ENCODE peak calls at places on chromosome 19, in seven cellular contexts. One of them, this sample, is unnamed.

GRCh38 chr19:55927991-55928390 is 4.1 kb downstream of the NLRP13 start:
- DNase-seq in transverse colon: no peak
- DNase-seq in mucosa of descending colon: no peak
- DNase-seq in kidney epithelial cell: no peak
- DNase-seq in lung: no peak
- DNase-seq in suprapubic skin: no peak
- DNase-seq in heart right ventricle: no peak
- DNase-seq in this sample: no peak

GRCh38 chr19:37306383-37306963 is 64.4 kb upstream of the ZNF527 start:
- DNase-seq in heart right ventricle: no peak
- DNase-seq in transverse colon: no peak
- DNase-seq in kidney epithelial cell: no peak
- DNase-seq in suprapubic skin: no peak
- DNase-seq in lung: no peak
- DNase-seq in mucosa of descending colon: no peak
- DNase-seq in this sample: no peak

GRCh38 chr19:21848706-21849105 is 12.7 kb upstream of the ZNF43 start:
- DNase-seq in kidney epithelial cell: no peak
- DNase-seq in suprapubic skin: no peak
- DNase-seq in lung: peak; percentile 33
- DNase-seq in heart right ventricle: no peak
- DNase-seq in transverse colon: no peak
- DNase-seq in mucosa of descending colon: no peak
- DNase-seq in this sample: no peak

GRCh38 chr19:43872547-43873336 is 45.6 kb downstream of the ZNF283 start:
- DNase-seq in transverse colon: no peak
- DNase-seq in mucosa of descending colon: no peak
- DNase-seq in suprapubic skin: no peak
- DNase-seq in lung: no peak
- DNase-seq in heart right ventricle: no peak
- DNase-seq in kidney epithelial cell: no peak
- DNase-seq in this sample: no peak

GRCh38 chr19:7419153-7419552 is 69.7 kb downstream of the PEX11G start:
- DNase-seq in mucosa of descending colon: no peak
- DNase-seq in heart right ventricle: no peak
- DNase-seq in transverse colon: no peak
- DNase-seq in kidney epithelial cell: no peak
- DNase-seq in suprapubic skin: no peak
- DNase-seq in lung: no peak
- DNase-seq in this sample: no peak

GRCh38 chr19:31445406-31445805 is 96.2 kb upstream of the TSHZ3 start:
- DNase-seq in suprapubic skin: no peak
- DNase-seq in mucosa of descending colon: no peak
- DNase-seq in heart right ventricle: no peak
- DNase-seq in kidney epithelial cell: no peak
- DNase-seq in transverse colon: no peak
- DNase-seq in lung: no peak
- DNase-seq in this sample: no peak

GRCh38 chr19:43584484-43584883 is 8.9 kb downstream of the PINLYP start:
- DNase-seq in transverse colon: no peak
- DNase-seq in kidney epithelial cell: peak; percentile 32
- DNase-seq in mucosa of descending colon: no peak
- DNase-seq in suprapubic skin: no peak
- DNase-seq in heart right ventricle: no peak
- DNase-seq in lung: no peak
- DNase-seq in this sample: no peak

GRCh38 chr19:27657271-27658051 is 1555.5 kb downstream of the UQCRFS1 start:
- DNase-seq in mucosa of descending colon: no peak
- DNase-seq in lung: no peak
- DNase-seq in suprapubic skin: peak; percentile 43
- DNase-seq in transverse colon: no peak
- DNase-seq in kidney epithelial cell: no peak
- DNase-seq in heart right ventricle: no peak
- DNase-seq in this sample: no peak

GRCh38 chr19:16293133-16294085 is 31.2 kb upstream of the KLF2 start:
- DNase-seq in kidney epithelial cell: peak; percentile 42
- DNase-seq in suprapubic skin: peak; percentile 87
- DNase-seq in mucosa of descending colon: no peak
- DNase-seq in heart right ventricle: peak; percentile 62
- DNase-seq in transverse colon: peak; percentile 66
- DNase-seq in lung: peak; percentile 71
- DNase-seq in this sample: peak; percentile 90

GRCh38 chr19:7159105-7159933 is 89.8 kb downstream of the ZNF557 start:
- DNase-seq in transverse colon: peak; percentile 40
- DNase-seq in suprapubic skin: no peak
- DNase-seq in heart right ventricle: peak; percentile 59
- DNase-seq in lung: no peak
- DNase-seq in kidney epithelial cell: no peak
- DNase-seq in mucosa of descending colon: no peak
- DNase-seq in this sample: peak; percentile 89

GRCh38 chr19:1279782-1280341 is 4.5 kb downstream of the FAM174C start:
- DNase-seq in transverse colon: peak; percentile 89
- DNase-seq in lung: peak; percentile 81
- DNase-seq in heart right ventricle: peak; percentile 87
- DNase-seq in mucosa of descending colon: peak; percentile 85
- DNase-seq in suprapubic skin: no peak
- DNase-seq in kidney epithelial cell: no peak
- DNase-seq in this sample: no peak

GRCh38 chr19:52258426-52258825 is 11.0 kb upstream of the ZNF766 start:
- DNase-seq in kidney epithelial cell: no peak
- DNase-seq in mucosa of descending colon: no peak
- DNase-seq in lung: no peak
- DNase-seq in suprapubic skin: no peak
- DNase-seq in transverse colon: no peak
- DNase-seq in heart right ventricle: no peak
- DNase-seq in this sample: no peak

GRCh38 chr19:7170983-7171382 is 101.5 kb downstream of the ZNF557 start:
- DNase-seq in transverse colon: no peak
- DNase-seq in mucosa of descending colon: no peak
- DNase-seq in lung: no peak
- DNase-seq in heart right ventricle: no peak
- DNase-seq in kidney epithelial cell: no peak
- DNase-seq in suprapubic skin: no peak
- DNase-seq in this sample: no peak

DNA sequence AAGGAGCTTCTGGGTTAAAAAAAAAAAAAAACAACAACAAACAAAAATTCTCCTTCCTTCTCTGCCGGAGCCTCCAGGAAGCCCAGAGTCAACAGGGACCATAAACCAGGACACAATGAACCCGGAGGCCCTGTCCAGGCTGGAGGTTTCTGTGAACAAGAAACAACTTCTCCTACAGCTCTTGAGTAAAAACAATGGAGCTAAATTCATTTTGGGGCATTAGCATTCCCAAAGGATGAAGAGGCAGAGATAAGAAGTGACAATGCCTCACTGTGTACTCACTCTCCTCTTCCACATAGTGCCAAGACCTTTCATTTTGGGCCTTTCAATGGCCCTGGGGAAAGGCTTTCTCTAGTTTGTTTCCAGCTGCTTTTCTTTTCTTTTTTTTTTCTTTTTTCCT is 9.0 kb downstream of the RHPN2 start:
- DNase-seq in suprapubic skin: no peak
- DNase-seq in lung: no peak
- DNase-seq in mucosa of descending colon: no peak
- DNase-seq in heart right ventricle: no peak
- DNase-seq in transverse colon: no peak
- DNase-seq in kidney epithelial cell: no peak
- DNase-seq in this sample: no peak
- H3K4me3 ChIP-seq in suprapubic skin: no peak overlapping the region
- H3K4me3 ChIP-seq in lung: no peak overlapping the region
- H3K4me3 ChIP-seq in mucosa of descending colon: no peak overlapping the region
- H3K4me3 ChIP-seq in heart right ventricle: no peak overlapping the region
- H3K4me3 ChIP-seq in transverse colon: no peak overlapping the region
- H3K4me3 ChIP-seq in kidney epithelial cell: no peak overlapping the region
- H3K4me3 ChIP-seq in this sample: no peak overlapping the region

DNA sequence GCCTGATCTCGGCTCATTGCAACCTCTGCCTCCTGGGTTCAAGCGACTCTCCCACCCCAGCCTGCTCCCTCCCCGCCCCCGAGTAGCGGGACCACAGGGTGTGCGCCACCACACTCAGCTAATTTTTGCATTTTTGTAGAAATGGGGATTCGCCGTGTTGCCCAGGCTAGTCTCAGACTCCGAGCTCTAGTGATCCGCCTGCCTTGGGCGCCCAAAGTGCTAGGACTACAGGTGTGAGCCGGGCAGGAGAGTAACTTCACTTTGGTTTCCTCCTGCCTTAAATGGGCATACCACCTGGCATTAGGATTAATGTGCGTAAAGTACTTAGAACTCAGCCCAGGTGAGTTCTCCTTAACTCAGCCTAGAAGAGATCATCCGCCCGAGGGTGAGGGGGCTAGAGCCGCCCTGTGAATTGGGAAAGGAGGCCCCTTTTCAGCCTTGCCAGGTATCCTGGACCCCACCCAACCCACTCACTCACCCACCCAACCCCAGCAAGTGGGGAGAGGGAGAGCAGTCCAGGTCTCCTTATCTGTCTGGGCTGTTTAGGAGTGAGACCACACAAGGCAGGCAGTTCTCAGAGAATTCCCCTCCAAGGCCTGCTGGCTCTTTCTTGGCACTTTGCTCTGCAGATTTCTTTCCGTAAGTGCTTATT is 1.3 kb upstream of the ZFP36 start:
- DNase-seq in suprapubic skin: no peak
- DNase-seq in kidney epithelial cell: no peak
- DNase-seq in lung: peak; percentile 27
- DNase-seq in heart right ventricle: no peak
- DNase-seq in mucosa of descending colon: peak; percentile 61
- DNase-seq in transverse colon: no peak
- DNase-seq in this sample: no peak
- H3K4me3 ChIP-seq in suprapubic skin: peak overlapping the region; percentile 93
- H3K4me3 ChIP-seq in kidney epithelial cell: no peak overlapping the region
- H3K4me3 ChIP-seq in lung: no peak overlapping the region
- H3K4me3 ChIP-seq in heart right ventricle: peak overlapping the region; percentile 86
- H3K4me3 ChIP-seq in mucosa of descending colon: no peak overlapping the region
- H3K4me3 ChIP-seq in transverse colon: no peak overlapping the region
- H3K4me3 ChIP-seq in this sample: no peak overlapping the region

DNA sequence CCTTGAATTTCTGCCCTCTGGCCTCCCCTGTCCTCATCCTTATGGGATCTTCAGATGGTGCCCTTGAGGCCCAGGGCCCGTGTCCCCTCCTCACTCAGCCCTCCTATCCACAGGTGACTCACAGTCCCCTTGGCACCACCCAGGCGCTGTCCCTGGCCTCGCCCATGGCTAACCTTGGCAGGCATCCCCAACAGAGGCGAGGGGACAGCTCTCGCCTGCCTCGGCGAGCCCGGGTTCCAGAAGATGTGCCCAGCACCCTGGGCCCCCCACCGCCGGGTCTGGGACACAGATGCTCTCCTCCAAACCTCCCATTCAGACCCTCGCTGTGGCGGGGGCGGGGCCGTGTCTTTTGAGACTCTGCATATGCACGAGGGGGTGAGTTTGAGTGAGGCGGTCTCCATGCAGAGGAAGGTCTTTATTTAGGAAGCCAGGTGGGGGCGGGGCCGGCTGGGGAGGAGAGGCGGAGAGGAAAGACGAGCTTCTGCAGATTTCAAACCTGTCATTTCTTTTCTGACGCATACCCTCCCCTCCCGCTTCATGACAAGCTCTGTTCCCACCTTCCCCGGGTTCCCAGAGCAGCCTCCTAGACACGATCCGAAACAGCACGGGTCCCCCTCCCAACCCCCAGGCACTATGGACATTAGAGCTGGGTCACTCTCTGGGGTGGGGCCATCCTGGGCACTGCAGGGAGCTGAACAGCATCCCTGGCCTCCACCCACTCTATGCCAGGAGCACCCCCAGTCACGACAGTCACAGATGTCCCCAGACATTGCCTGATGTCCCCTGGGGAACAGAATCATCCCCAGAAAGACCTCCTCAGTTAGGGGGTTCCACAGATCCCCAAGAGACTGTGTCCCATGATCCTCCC is 48.5 kb downstream of the GNG7 start:
- DNase-seq in mucosa of descending colon: no peak
- DNase-seq in kidney epithelial cell: no peak
- DNase-seq in heart right ventricle: no peak
- DNase-seq in lung: no peak
- DNase-seq in suprapubic skin: no peak
- DNase-seq in transverse colon: no peak
- DNase-seq in this sample: no peak
- H3K4me3 ChIP-seq in mucosa of descending colon: no peak overlapping the region
- H3K4me3 ChIP-seq in kidney epithelial cell: no peak overlapping the region
- H3K4me3 ChIP-seq in heart right ventricle: no peak overlapping the region
- H3K4me3 ChIP-seq in lung: no peak overlapping the region
- H3K4me3 ChIP-seq in suprapubic skin: no peak overlapping the region
- H3K4me3 ChIP-seq in transverse colon: no peak overlapping the region
- H3K4me3 ChIP-seq in this sample: no peak overlapping the region

GRCh38 chr19:35132254-35132653 is 2.6 kb downstream of the LGI4 start:
- DNase-seq in heart right ventricle: no peak
- DNase-seq in mucosa of descending colon: no peak
- DNase-seq in kidney epithelial cell: no peak
- DNase-seq in suprapubic skin: no peak
- DNase-seq in transverse colon: no peak
- DNase-seq in lung: no peak
- DNase-seq in this sample: no peak

GRCh38 chr19:35133826-35134225 is 1.0 kb downstream of the LGI4 start:
- DNase-seq in heart right ventricle: no peak
- DNase-seq in suprapubic skin: no peak
- DNase-seq in lung: no peak
- DNase-seq in kidney epithelial cell: no peak
- DNase-seq in transverse colon: no peak
- DNase-seq in mucosa of descending colon: peak; percentile 47
- DNase-seq in this sample: no peak

GRCh38 chr19:35127871-35128270 is 7.0 kb downstream of the LGI4 start:
- DNase-seq in suprapubic skin: no peak
- DNase-seq in transverse colon: no peak
- DNase-seq in lung: no peak
- DNase-seq in heart right ventricle: no peak
- DNase-seq in kidney epithelial cell: no peak
- DNase-seq in mucosa of descending colon: peak; percentile 48
- DNase-seq in this sample: no peak

GRCh38 chr19:35128398-35129057 is 6.3 kb downstream of the LGI4 start:
- DNase-seq in mucosa of descending colon: peak; percentile 25
- DNase-seq in lung: no peak
- DNase-seq in kidney epithelial cell: no peak
- DNase-seq in suprapubic skin: no peak
- DNase-seq in transverse colon: no peak
- DNase-seq in heart right ventricle: no peak
- DNase-seq in this sample: no peak

DNA sequence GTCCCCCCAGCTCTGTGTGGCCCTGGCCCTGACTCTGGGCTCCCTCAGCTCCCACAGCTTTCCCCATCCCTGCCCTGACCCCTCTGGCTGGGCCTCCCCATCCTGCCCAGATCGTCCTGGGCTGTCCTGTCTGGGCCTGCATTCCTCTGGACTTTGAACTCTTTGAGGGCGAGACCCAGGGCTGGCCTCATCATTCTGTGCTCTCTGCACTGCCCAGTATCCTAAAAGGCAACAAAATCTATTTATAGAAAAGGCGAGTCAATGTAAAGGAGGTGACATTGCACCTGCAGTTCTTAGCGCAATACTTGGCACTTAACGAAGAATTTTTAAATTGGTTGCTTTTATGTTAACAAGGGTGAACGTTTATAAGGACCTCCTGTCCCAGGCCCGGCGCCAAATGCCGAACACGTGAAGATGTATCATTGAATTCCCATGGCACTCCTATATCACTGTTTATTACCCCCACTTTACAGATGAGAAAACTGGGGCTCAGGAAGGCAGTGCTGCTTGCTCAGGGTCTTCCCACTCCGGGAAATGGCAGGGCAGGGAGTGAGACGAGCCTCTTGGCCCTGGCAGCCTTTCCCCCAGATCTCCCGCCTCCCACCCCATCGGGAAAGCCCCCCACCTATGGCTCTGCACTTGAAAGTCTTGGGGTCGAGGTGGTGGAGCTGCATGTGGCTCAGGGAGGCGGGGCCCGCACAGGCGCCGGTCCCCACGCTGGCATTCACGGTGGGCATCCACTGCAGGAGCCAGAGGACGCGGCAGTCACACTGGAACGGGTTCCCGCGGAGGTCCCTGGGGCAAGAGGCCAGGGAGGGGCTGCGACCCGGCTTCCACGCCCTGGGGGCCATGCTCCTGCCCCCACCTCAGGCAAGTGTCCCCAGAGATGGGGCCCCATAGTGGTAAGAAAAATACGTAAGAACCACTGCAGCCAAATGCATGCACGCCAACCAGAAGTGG is 3.8 kb downstream of the LGI4 start:
- DNase-seq in suprapubic skin: no peak
- DNase-seq in transverse colon: peak; percentile 90
- DNase-seq in kidney epithelial cell: no peak
- DNase-seq in lung: no peak
- DNase-seq in mucosa of descending colon: peak; percentile 89
- DNase-seq in heart right ventricle: no peak
- DNase-seq in this sample: no peak
- H3K4me3 ChIP-seq in suprapubic skin: peak overlapping the region; percentile 5
- H3K4me3 ChIP-seq in transverse colon: no peak overlapping the region
- H3K4me3 ChIP-seq in kidney epithelial cell: no peak overlapping the region
- H3K4me3 ChIP-seq in lung: no peak overlapping the region
- H3K4me3 ChIP-seq in mucosa of descending colon: no peak overlapping the region
- H3K4me3 ChIP-seq in heart right ventricle: no peak overlapping the region
- H3K4me3 ChIP-seq in this sample: no peak overlapping the region